ENCODE peak calls at places on chromosomes 3 and 15, in five cellular contexts. V, N, Y, S and C are unnamed samples.

GRCh38 chr3:187208159-187208558 is 10.9 kb downstream of the RTP1 start:
- DNase-seq in S (peak), Y (no peak), V (no peak), N (no peak), C (no peak)

GRCh38 chr15:68507447-68507846 is 71.3 kb upstream of the CORO2B start:
- DNase-seq in Y (no peak), N (no peak), S (no peak), V (no peak), C (no peak)

GRCh38 chr3:129014148-129014547 is 13.0 kb downstream of the EFCC1 start:
- DNase-seq in Y (no peak), S (no peak), V (no peak), N (no peak), C (no peak)

GRCh38 chr15:77877869-77878577 is 199.5 kb downstream of the TBC1D2B start:
- DNase-seq in Y (no peak), N (peak), V (no peak), S (no peak), C (no peak)

GRCh38 chr3:62445267-62445666 is 71.9 kb upstream of the FEZF2 start:
- DNase-seq in S (peak), N (no peak), V (no peak), Y (peak), C (peak)

GRCh38 chr3:129481783-129482332 is 41.8 kb downstream of the IFT122 start:
- DNase-seq in N (peak), Y (peak), S (peak), V (no peak), C (no peak)

GRCh38 chr3:57150097-57150496 is 15.1 kb downstream of the IL17RD start:
- DNase-seq in V (no peak), S (peak), Y (no peak), N (peak), C (no peak)

GRCh38 chr3:126432901-126433480 is 38.3 kb downstream of the CFAP100 start:
- DNase-seq in V (no peak), Y (no peak), N (no peak), S (no peak), C (no peak)

GRCh38 chr3:149603126-149604074 is 54.4 kb downstream of the WWTR1 start:
- DNase-seq in Y (peak), S (peak), N (no peak), V (no peak), C (no peak)

GRCh38 chr3:71063768-71064287 is 519.7 kb downstream of the FOXP1 start:
- DNase-seq in V (peak), Y (peak), S (peak), N (peak), C (no peak)

GRCh38 chr3:160035757-160036156 is 47.1 kb downstream of the IL12A start:
- DNase-seq in Y (no peak), V (no peak), N (no peak), S (no peak), C (peak)

GRCh38 chr3:98784042-98784441 is 20.9 kb downstream of the ST3GAL6 start:
- DNase-seq in V (no peak), S (no peak), Y (no peak), N (no peak), C (no peak)

GRCh38 chr3:120302361-120302760 is 17.3 kb upstream of the GPR156 start:
- DNase-seq in S (peak), N (no peak), V (no peak), Y (peak), C (no peak)

GRCh38 chr3:190644766-190645165 is 130.9 kb downstream of the IL1RAP start:
- DNase-seq in N (no peak), Y (peak), V (no peak), S (peak), C (no peak)

GRCh38 chr3:195237981-195238625 is 32.9 kb downstream of the XXYLT1 start:
- DNase-seq in Y (no peak), S (no peak), N (no peak), V (no peak), C (no peak)

GRCh38 chr3:112394008-112394616 is 61.2 kb downstream of the CD200 start:
- DNase-seq in S (no peak), Y (peak), V (no peak), N (no peak), C (no peak)

GRCh38 chr3:112397529-112397928 is 64.6 kb downstream of the CD200 start:
- DNase-seq in V (no peak), S (no peak), N (no peak), Y (no peak), C (no peak)

GRCh38 chr3:112392393-112393359 is 59.7 kb downstream of the CD200 start:
- DNase-seq in V (no peak), S (no peak), Y (no peak), N (no peak), C (no peak)

GRCh38 chr3:112393360-112393728 is 60.4 kb downstream of the CD200 start:
- DNase-seq in S (no peak), N (no peak), Y (no peak), V (no peak), C (no peak)

DNA sequence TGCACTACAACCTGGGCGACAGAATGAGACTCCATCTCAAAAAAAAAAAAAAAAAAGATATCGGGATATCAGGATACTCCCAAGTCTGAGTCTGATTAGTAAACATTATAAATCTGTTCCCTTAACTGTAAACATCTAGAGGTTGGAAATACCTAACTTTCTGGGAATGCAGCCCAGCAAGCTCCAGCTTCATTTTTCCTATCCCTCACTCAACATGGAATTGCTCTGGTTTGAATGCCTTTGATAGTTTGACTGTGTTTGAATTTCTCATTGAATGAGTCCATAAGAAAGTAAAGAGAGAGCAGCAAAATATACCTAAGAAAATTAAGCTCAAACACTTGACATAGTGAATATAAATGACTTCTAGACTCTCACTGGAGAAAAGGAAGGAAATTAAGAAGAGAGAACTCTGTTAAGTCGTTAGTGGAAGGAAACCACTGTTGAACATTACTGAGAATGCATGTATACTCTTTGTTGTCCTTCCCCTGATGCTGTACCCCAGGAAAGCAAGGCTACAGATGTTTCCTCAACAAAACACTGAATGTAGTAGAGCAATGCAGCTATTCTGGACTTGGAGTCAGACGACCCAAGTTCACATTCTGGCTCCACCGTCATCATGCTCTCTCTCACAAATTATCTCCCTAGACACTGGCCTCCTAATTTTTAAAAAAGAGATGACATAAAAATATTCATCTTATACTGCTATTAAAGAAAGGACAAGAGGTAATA is 62.4 kb downstream of the CD200 start:
- DNase-seq in S (no peak), N (no peak), Y (peak), V (no peak), C (peak)
- H3K4me3 ChIP-seq in S (no peak), N (no peak), Y (no peak), V (no peak), C (no peak)

GRCh38 chr3:40201770-40202169 is 107.7 kb upstream of the EIF1B start:
- DNase-seq in N (no peak), Y (no peak), S (no peak), V (no peak), C (no peak)
- H3K4me3 ChIP-seq in N (no peak), Y (no peak), S (no peak), V (no peak), C (no peak)

GRCh38 chr3:168093790-168094189 is 1.9 kb downstream of the GOLIM4 start:
- DNase-seq in V (no peak), N (no peak), Y (peak), S (no peak), C (no peak)
- H3K4me3 ChIP-seq in V (peak), N (peak), Y (peak), S (peak), C (no peak)

GRCh38 chr15:52789601-52790165 is 453 bp downstream of the ONECUT1 start:
- DNase-seq in N (peak), V (peak), S (peak), Y (no peak), C (peak)

GRCh38 chr15:52789008-52789600 is 1.0 kb downstream of the ONECUT1 start:
- DNase-seq in S (no peak), Y (no peak), N (no peak), V (peak), C (no peak)

GRCh38 chr15:52787123-52787503 is 3.0 kb downstream of the ONECUT1 start:
- DNase-seq in V (no peak), Y (no peak), S (no peak), N (no peak), C (no peak)

GRCh38 chr15:52787549-52788098 is 2.5 kb downstream of the ONECUT1 start:
- DNase-seq in N (no peak), S (no peak), V (peak), Y (no peak), C (no peak)

GRCh38 chr15:52788099-52788986 is 1.8 kb downstream of the ONECUT1 start:
- DNase-seq in N (no peak), S (no peak), V (peak), Y (no peak), C (no peak)
- H3K4me3 ChIP-seq in N (no peak), S (no peak), V (peak), Y (no peak), C (no peak)